ENCODE peak calls at places on chromosomes 11 and 22, in four cellular contexts. J is Panc1, L is tibial nerve, F is stomach. D is an unnamed sample.
A peak's percentile ranks its signal among the peaks of the same experiment; 100 is the strongest.

GRCh38 chr22:38257650-38258246 is 15.1 kb downstream of the TMEM184B start:
- DNase-seq in F (peak; percentile 58), L (no peak), J (no peak), D (no peak)

GRCh38 chr22:39997939-39998726 is 3.4 kb downstream of the FAM83F start:
- DNase-seq in J (no peak), L (no peak), F (peak; percentile 83), D (peak; percentile 22)

GRCh38 chr11:126153999-126154398 is 57.5 kb downstream of the RPUSD4 start:
- DNase-seq in L (no peak), F (no peak), J (no peak), D (peak; percentile 56)

GRCh38 chr11:132463941-132464340 is 1068.4 kb downstream of the OPCML start:
- DNase-seq in F (no peak), J (no peak), L (no peak), D (no peak)

GRCh38 chr22:50705219-50705691 is 32.6 kb downstream of the SHANK3 start:
- DNase-seq in F (peak; percentile 33), J (no peak), L (peak; percentile 20), D (no peak)

GRCh38 chr11:126166413-126166812 is 45.0 kb downstream of the RPUSD4 start:
- DNase-seq in J (no peak), L (no peak), F (no peak), D (no peak)

GRCh38 chr11:14369598-14369997 is 10.6 kb upstream of the RRAS2 start:
- DNase-seq in F (no peak), L (no peak), J (no peak), D (no peak)

GRCh38 chr22:37258005-37258790 is 14.1 kb upstream of the RAC2 start:
- DNase-seq in F (no peak), J (no peak), L (no peak), D (no peak)

GRCh38 chr22:19149962-19150361 is at the start of gene GSC2:
- DNase-seq in J (no peak), F (no peak), L (no peak), D (no peak)

GRCh38 chr22:22709719-22710445 is 65.5 kb downstream of the GGTLC2 start:
- DNase-seq in F (no peak), L (no peak), J (no peak), D (peak; percentile 14)

GRCh38 chr11:126410649-126411048 is 55.2 kb downstream of the ST3GAL4 start:
- DNase-seq in L (no peak), J (no peak), F (no peak), D (peak; percentile 31)

DNA sequence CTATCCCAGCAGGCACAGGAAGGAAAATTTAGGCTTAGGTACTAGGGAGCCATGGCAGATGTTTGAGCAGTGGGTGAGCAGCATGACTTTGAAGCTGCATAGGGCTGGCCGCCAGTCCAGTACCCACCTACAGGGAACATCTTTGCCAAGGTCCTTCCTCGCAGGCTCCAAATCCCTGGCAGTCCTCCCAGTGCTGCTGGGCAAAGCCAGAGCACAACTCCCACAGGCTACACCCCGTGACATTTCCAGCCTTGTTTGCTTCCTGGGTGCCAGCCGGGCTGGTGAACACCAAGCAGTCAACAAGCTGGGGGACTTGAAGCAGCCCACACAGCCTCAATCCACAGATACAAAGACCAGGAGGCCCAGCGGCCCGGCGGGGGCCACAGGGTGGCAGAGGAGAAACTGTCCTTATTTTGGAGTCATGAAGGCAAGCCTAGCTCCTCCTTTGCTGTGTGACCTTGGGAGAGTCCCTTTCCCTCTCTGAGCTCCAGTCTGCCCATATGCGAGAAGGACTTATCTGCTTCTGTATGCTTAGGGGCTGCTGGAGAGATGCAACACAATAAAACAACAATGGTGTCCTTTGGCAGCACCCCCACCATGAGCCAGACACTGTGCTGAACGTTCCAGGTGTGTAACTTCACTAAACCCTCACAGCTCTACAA is 28.0 kb downstream of the TPST2 start:
- DNase-seq in F (peak; percentile 58), J (no peak), L (no peak), D (peak; percentile 71)
- H3K4me3 ChIP-seq in F (no peak overlapping the region), J (no peak overlapping the region), L (no peak overlapping the region), D (no peak overlapping the region)

GRCh38 chr11:114063829-114064201 is 4.3 kb downstream of the ZBTB16 start:
- DNase-seq in J (no peak), L (no peak), F (no peak), D (no peak)
- H3K36me3 ChIP-seq in J (no peaks in the 10 kb centered on the region), L (peaks cover 75% of the 10 kb centered on the region), F (peaks cover 58% of the 10 kb centered on the region), D (no peaks in the 10 kb centered on the region)

GRCh38 chr22:48333323-48333763 is 1494.3 kb downstream of the BRD1 start:
- DNase-seq in L (no peak), J (no peak), F (no peak), D (no peak)
- H3K9me3 ChIP-seq in L (no peaks in the 10 kb centered on the region), J (no peaks in the 10 kb centered on the region), F (peaks cover 16% of the 10 kb centered on the region), D (no peaks in the 10 kb centered on the region)

GRCh38 chr11:823441-824291 is 4.1 kb upstream of the CRACR2B start:
- DNase-seq in L (no peak), F (no peak), J (no peak), D (no peak)

GRCh38 chr11:819129-819931 is 616 bp downstream of the PNPLA2 start:
- DNase-seq in F (peak; percentile 96), J (no peak), L (peak; percentile 87), D (peak; percentile 88)

GRCh38 chr11:820655-821512 is 2.2 kb downstream of the PNPLA2 start:
- DNase-seq in J (no peak), F (peak; percentile 90), L (peak; percentile 67), D (peak; percentile 94)

GRCh38 chr11:819943-820649 is 1.4 kb downstream of the PNPLA2 start:
- DNase-seq in F (peak; percentile 97), L (peak; percentile 77), J (no peak), D (peak; percentile 82)

GRCh38 chr11:821513-822371 is 3.0 kb downstream of the PNPLA2 start:
- DNase-seq in J (no peak), F (no peak), L (no peak), D (no peak)
- H3K4me3 ChIP-seq in J (peak overlapping the region; percentile 88), F (peak overlapping the region; percentile 96), L (peak overlapping the region; percentile 81), D (peak overlapping the region; percentile 57)

DNA sequence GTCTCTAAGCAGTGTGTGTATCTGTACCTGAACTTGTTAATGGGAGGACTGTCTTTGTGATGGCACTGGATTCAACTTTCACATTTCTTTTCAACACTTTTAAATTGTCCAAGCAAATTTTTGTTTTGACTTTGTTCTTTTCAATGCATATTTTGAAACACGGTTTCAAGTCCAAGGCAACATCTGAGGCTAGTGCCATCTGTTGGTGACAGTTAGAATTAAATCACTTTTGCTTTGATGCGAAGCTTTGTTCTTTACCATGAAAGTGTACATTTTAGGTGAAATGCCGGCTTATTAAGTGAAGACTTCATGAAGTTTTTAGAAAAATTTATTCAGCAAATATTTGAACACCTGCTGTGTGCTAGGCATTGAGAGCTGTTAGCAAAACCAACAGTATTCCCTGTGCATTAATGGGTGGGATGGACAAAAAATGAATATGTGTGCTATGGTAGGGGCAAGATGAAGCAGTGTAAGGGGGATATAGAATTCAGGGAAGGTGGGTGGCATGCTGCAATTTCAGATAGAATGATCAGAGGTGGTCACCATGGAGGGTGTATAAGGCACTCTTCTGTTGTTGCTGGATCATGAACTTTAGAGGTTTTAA is 70.2 kb downstream of the DDX10 start:
- DNase-seq in F (no peak), L (no peak), J (peak; percentile 13), D (no peak)
- H3K36me3 ChIP-seq in F (peaks cover 5% of the 10 kb centered on the region), L (peaks cover 7% of the 10 kb centered on the region), J (no peaks in the 10 kb centered on the region), D (peaks cover 5% of the 10 kb centered on the region)

GRCh38 chr22:47929073-47929472 is 1166.6 kb downstream of the TBC1D22A start:
- DNase-seq in L (no peak), F (no peak), J (no peak), D (no peak)
- H3K9me3 ChIP-seq in L (no peaks in the 10 kb centered on the region), F (peaks cover 16% of the 10 kb centered on the region), J (no peaks in the 10 kb centered on the region), D (no peaks in the 10 kb centered on the region)

GRCh38 chr11:121255473-121256125 is 37.0 kb upstream of the SC5D start:
- DNase-seq in F (no peak), J (no peak), L (no peak), D (no peak)

GRCh38 chr11:121253951-121254350 is 38.6 kb upstream of the SC5D start:
- DNase-seq in J (no peak), F (no peak), L (no peak), D (no peak)

GRCh38 chr11:121257976-121258375 is 34.6 kb upstream of the SC5D start:
- DNase-seq in L (no peak), J (no peak), F (no peak), D (no peak)

GRCh38 chr11:121254756-121255155 is 37.8 kb upstream of the SC5D start:
- DNase-seq in J (no peak), F (no peak), L (no peak), D (no peak)

GRCh38 chr11:121257289-121257688 is 35.3 kb upstream of the SC5D start:
- DNase-seq in L (no peak), J (no peak), F (no peak), D (no peak)
- H3K4me3 ChIP-seq in L (no peak overlapping the region), J (no peak overlapping the region), F (no peak overlapping the region), D (no peak overlapping the region)

GRCh38 chr22:23824476-23825245 is 14.1 kb downstream of the DERL3 start:
- DNase-seq in F (no peak), L (no peak), J (no peak), D (no peak)

GRCh38 chr22:23827351-23827995 is 11.3 kb downstream of the DERL3 start:
- DNase-seq in L (no peak), F (no peak), J (no peak), D (no peak)

GRCh38 chr22:23828800-23829680 is 9.8 kb downstream of the DERL3 start:
- DNase-seq in J (no peak), F (no peak), L (no peak), D (no peak)

GRCh38 chr22:23825246-23825905 is 13.4 kb downstream of the DERL3 start:
- DNase-seq in J (no peak), L (no peak), F (no peak), D (no peak)

DNA sequence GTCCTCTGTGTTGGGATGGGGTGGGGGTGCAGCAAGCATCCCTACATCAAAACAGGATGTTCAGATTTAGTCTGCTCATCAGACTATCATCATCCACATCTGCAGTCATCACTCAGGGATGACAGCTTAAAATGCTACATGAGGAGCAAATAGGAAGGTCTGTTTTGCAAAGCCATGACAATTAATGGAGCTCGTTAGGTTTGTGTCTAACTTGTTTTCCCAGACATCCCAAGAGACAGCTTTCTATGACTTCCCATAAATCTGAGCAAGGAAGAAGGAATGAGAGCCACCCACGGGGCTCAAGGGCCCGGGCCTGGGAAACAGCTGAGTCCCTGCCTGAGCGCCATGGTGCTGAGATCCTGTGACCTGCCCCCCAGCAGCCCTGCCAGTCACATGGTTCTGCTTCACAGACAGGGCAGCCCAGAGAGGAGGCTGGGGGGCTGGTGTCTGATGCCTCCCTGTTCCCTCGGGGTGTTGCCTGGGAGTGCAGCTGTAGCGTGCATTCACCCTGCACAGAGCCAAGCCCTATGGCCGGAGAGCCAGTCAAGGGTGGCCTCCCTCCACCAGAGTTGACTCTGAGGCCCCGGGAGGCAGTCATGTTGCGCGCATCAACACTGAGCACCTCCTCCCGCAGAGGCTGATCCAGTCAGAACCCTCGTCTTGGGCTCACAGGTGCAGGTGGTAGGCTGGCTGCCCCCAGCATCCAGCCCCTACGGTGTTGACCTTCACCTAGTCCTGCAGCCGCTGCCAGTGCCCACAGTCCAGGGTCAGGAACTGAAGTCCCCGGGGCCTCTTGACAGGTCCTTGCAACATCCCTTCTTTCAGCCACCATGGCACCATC is 12.1 kb downstream of the DERL3 start:
- DNase-seq in F (no peak), L (no peak), J (no peak), D (no peak)
- H3K36me3 ChIP-seq in F (peaks cover 99% of the 10 kb centered on the region), L (peaks cover 95% of the 10 kb centered on the region), J (no peaks in the 10 kb centered on the region), D (peaks cover 36% of the 10 kb centered on the region)

GRCh38 chr11:50080256-50080655 is 47.6 kb downstream of the OR4C45 start:
- DNase-seq in J (no peak), L (no peak), F (no peak), D (no peak)
- H3K9me3 ChIP-seq in J (no peaks in the 10 kb centered on the region), L (no peaks in the 10 kb centered on the region), F (peaks cover 25% of the 10 kb centered on the region), D (no peaks in the 10 kb centered on the region)

DNA sequence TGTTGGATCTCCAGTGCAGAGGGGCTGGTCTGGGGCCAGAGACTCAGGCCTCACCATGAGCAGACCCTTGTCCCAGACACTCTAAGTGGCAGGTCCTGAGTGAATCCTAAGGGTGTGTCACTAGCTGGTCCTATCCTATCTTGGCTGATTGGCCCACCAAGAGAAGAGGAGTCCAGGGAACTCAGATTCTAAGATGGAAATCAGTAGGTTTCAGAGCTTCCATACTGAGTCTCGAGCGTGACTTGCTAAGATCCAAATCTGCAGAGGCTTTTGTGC is 10.9 kb downstream of the POU2AF1 start:
- DNase-seq in F (no peak), L (no peak), J (no peak), D (no peak)
- H3K4me3 ChIP-seq in F (no peak overlapping the region), L (no peak overlapping the region), J (no peak overlapping the region), D (no peak overlapping the region)

D was measured in MG63.